ENCODE peak calls at places on chromosomes 12 and 14, in seven cellular contexts. D is left ventricle myocardium inferior, F is heart left ventricle, W is uterus, K is aorta, C is GM23248, Z is right cardiac atrium. A is an unnamed sample.

GRCh38 chr14:28767239-28767850 is 758 bp downstream of the FOXG1 start:
- DNase-seq in D (no peak), F (no peak), W (no peak), K (peak), C (no peak), Z (peak), A (no peak)

GRCh38 chr14:68703093-68703492 is 89.8 kb downstream of the ZFP36L1 start:
- DNase-seq in D (no peak), F (no peak), W (peak), K (no peak), C (peak), Z (no peak), A (no peak)

GRCh38 chr12:127257366-127257935 is 1009.5 kb upstream of the TMEM132C start:
- DNase-seq in D (no peak), F (no peak), W (no peak), K (no peak), C (peak), Z (no peak), A (no peak)

GRCh38 chr12:6425588-6426531 is 18.9 kb upstream of the CD27 start:
- DNase-seq in D (no peak), F (no peak), W (no peak), K (peak), C (no peak), Z (peak), A (no peak)

GRCh38 chr12:98821849-98822248 is 176.8 kb downstream of the APAF1 start:
- DNase-seq in D (no peak), F (no peak), W (peak), K (no peak), C (no peak), Z (no peak), A (no peak)

GRCh38 chr12:14963520-14963919 is 2.1 kb upstream of the ARHGDIB start:
- DNase-seq in D (no peak), F (no peak), W (no peak), K (no peak), C (no peak), Z (no peak), A (no peak)

GRCh38 chr12:124538194-124539082 is 29.0 kb downstream of the NCOR2 start:
- DNase-seq in D (no peak), F (no peak), W (no peak), K (no peak), C (no peak), Z (peak), A (no peak)

GRCh38 chr12:131737485-131737827 is 26.6 kb downstream of the SFSWAP start:
- DNase-seq in D (no peak), F (no peak), W (no peak), K (no peak), C (no peak), Z (no peak), A (no peak)

GRCh38 chr14:53542692-53543091 is 389.6 kb upstream of the DDHD1 start:
- DNase-seq in D (no peak), F (no peak), W (peak), K (no peak), C (no peak), Z (no peak), A (no peak)

GRCh38 chr14:99542566-99542965 is 61.4 kb downstream of the CCNK start:
- DNase-seq in D (no peak), F (no peak), W (no peak), K (no peak), C (no peak), Z (peak), A (no peak)

GRCh38 chr12:27852742-27853141 is 72.7 kb upstream of the MANSC4 start:
- DNase-seq in D (no peak), F (no peak), W (no peak), K (no peak), C (no peak), Z (no peak), A (no peak)
- H3K27ac ChIP-seq in D (no peak), F (no peak), W (no peak), K (no peak), C (no peak), Z (no peak), A (no peak)

DNA sequence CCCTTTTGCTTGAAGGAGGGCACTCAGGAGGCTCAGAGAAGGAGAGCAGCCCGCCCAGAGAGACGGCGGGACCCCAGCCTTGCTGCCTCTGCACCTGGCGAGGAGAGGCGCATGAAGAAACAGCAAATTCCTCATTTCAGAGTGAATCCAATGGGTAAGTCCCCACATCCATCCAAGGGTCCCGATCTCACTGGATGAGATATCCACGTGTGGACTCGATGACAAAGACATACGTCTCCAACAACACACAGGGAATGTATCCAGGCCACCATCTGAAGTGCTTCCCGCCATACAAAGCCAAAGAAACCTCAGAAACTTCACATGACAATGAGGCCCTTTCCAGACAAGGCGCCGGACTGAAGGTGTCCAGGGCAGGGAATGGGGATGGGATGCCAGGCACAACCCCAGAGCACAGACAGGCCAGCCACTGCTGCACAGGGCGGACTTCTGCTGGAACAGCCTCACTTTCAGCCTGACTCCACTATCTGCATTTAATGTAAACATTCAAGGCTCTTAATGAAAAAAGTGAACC is 14.5 kb downstream of the CCDC88C start:
- DNase-seq in D (no peak), F (no peak), W (no peak), K (peak), C (no peak), Z (no peak), A (no peak)
- H3K27ac ChIP-seq in D (peak), F (peak), W (no peak), K (no peak), C (no peak), Z (no peak), A (peak)

GRCh38 chr14:22977684-22978486 is 4.5 kb downstream of the AJUBA start:
- DNase-seq in D (peak), F (no peak), W (peak), K (peak), C (peak), Z (peak), A (peak)

GRCh38 chr14:22976620-22977433 is 5.5 kb downstream of the AJUBA start:
- DNase-seq in D (no peak), F (no peak), W (no peak), K (no peak), C (peak), Z (no peak), A (no peak)

GRCh38 chr14:22978487-22978837 is 3.9 kb downstream of the AJUBA start:
- DNase-seq in D (no peak), F (no peak), W (no peak), K (no peak), C (peak), Z (no peak), A (no peak)

GRCh38 chr14:22978873-22979671 is 3.3 kb downstream of the AJUBA start:
- DNase-seq in D (no peak), F (no peak), W (no peak), K (no peak), C (no peak), Z (no peak), A (no peak)

DNA sequence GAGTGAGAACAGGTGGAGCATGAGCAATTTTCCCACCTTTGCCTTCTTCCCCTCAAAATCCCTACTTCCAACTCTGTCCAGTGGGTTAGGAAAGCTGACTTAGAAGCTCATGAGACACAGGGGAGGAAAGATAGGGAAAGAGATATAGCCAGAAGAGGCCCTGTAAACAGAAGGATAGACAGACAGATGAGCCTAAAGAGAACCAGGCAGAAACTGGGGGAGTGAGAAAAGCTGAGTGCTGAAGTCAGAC is 5.0 kb downstream of the AJUBA start:
- DNase-seq in D (no peak), F (no peak), W (no peak), K (no peak), C (no peak), Z (no peak), A (no peak)
- H3K27ac ChIP-seq in D (peak), F (peak), W (peak), K (no peak), C (peak), Z (peak), A (peak)

GRCh38 chr12:75360920-75361319 is 26.4 kb downstream of the GLIPR1L1 start:
- DNase-seq in D (no peak), F (no peak), W (no peak), K (no peak), C (no peak), Z (no peak), A (no peak)
- H3K27ac ChIP-seq in D (no peak), F (no peak), W (no peak), K (no peak), C (no peak), Z (no peak), A (no peak)

DNA sequence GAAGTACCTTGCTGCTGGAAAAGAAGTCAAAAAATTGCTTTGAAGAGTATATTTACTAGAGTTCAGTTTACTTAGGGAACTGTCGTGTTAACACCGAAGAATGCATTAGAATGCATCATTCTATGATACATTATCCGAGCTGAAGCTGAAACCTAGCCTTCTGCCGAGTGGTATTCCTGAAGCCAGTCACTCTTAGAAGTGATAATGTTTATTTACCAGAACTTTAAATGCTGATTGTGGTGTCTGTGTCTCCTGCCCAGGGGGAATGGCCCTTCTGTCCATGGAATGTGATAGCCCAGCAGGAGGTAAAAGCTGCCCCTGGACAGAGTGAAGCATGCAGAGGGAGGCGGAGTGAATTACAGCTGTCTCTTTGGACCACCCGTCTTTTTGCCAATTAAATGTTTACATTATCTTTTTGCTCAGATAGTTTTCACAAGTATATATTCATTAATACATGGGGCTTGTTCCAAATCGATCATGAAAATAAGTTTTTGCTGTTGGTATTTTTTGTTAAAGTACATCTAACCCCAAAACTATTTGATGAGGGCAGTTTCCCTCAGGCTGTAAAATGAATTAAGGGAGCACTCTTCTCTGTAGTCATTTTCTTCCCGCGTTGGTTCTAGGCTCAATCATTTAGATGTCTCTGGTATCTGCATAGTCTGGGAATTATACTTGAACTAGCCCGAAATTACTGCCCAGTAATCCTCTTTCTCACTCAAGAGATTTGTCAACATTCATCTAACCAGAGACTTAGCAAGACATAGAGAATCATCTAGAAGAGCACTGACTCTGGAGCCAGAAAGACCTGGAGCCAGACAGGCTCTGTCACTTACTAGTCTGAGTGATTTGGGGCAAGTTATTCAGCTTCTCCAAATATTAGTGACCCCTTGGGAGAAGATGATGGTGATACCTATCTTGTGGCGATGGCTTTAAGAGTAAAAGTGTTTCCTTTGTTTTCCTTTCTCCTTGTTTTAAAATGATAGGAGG is 147.6 kb downstream of the CRADD start:
- DNase-seq in D (no peak), F (no peak), W (no peak), K (no peak), C (peak), Z (no peak), A (no peak)
- H3K27ac ChIP-seq in D (peak), F (peak), W (peak), K (no peak), C (peak), Z (peak), A (peak)

GRCh38 chr14:23418021-23418420 is 9.9 kb upstream of the MYH6 start:
- DNase-seq in D (no peak), F (no peak), W (no peak), K (no peak), C (no peak), Z (no peak), A (no peak)
- H3K27ac ChIP-seq in D (peak), F (no peak), W (no peak), K (no peak), C (no peak), Z (peak), A (no peak)

DNA sequence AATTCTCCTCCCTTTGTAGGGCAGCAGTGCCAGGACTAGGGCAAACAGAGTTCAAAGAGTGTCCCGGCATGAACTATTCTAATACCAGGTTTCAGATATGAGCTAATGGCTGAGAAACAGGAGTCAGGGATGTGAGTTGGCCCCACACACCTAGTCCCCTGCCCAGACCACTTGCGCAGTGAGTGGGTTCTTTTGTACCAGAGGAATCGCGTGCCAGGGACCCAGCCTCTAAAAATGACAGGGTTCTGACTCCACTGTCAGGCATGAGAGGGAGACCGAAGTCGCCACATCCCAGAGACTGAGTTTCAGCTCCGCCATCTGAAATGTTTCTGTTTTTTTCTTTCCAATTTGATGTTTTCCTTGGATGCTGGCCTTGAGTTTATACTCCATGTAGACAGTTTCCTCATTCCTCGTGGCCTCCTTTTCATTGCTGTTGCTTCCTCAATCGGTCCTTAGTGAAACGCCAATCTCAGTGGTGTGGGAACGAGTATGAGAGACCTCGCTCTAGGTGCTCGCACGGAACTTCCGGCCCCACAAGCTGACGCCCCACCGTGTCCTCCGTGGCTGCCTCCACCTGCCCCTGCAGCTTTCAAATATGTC is 31.5 kb downstream of the FBXL14 start:
- DNase-seq in D (no peak), F (no peak), W (no peak), K (no peak), C (no peak), Z (no peak), A (no peak)
- H3K27ac ChIP-seq in D (no peak), F (no peak), W (no peak), K (no peak), C (no peak), Z (no peak), A (no peak)

DNA sequence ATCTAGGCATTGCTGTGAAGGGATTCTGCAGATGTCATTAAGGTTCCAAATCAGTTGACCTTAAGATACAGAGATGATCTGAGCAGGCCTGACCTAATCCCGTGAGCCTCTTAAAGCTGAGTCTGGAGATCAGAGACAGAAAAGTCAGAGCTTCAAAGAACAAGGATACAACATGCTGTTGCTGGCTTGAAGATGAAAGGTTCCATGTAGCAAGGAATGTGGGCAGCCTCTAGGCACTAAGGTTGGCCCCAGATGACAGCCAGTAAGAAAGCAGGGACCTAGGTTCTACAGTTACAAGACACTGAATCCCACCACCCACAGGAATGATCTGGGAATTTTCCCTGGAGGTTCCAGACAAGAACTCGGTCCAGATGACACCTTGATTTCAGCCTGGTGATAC is 81.1 kb downstream of the MAP1LC3B2 start:
- DNase-seq in D (no peak), F (no peak), W (no peak), K (no peak), C (no peak), Z (no peak), A (no peak)
- H3K27ac ChIP-seq in D (no peak), F (no peak), W (no peak), K (no peak), C (no peak), Z (no peak), A (no peak)

DNA sequence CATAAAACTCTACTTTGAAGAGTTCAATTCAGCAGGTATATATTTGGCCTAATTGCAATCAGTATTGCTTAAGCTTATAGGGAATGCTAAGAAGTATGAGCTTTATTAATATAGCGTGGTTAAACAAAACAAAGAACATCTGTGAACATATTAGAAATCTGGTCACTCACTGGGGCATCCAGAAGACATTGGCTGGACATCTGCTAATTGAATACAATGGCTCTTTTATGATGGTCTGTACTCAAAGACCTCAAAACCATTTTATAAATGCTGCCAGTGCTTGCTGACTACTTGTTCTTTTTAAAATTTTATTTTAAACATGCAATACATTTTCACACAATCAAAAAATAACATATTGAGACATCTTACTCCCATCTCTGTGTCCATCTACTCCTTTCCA is 173.0 kb downstream of the STXBP6 start:
- DNase-seq in D (no peak), F (no peak), W (no peak), K (no peak), C (no peak), Z (no peak), A (no peak)
- H3K27ac ChIP-seq in D (peak), F (peak), W (no peak), K (no peak), C (no peak), Z (no peak), A (no peak)

A was measured in upper lobe of right lung.